ENCODE peak calls at places on chromosomes 16 and 17, in six cellular contexts. P, X, D, A, Q and G are unnamed samples.

GRCh38 chr16:77569406-77569805 is 134.6 kb upstream of the ADAMTS18 start:
- DNase-seq in A (no peak), D (no peak), P (no peak), X (no peak), Q (no peak), G (no peak)

GRCh38 chr17:19706791-19707727 is 9.3 kb downstream of the SLC47A2 start:
- DNase-seq in D (no peak), P (no peak), Q (no peak), X (no peak), A (peak), G (no peak)

GRCh38 chr16:65583498-65583897 is 461.6 kb upstream of the CDH11 start:
- DNase-seq in Q (no peak), D (no peak), X (no peak), A (no peak), P (no peak), G (no peak)

GRCh38 chr17:38444151-38444550 is 15.9 kb downstream of the ARHGAP23 start:
- DNase-seq in X (peak), Q (peak), A (peak), P (peak), D (peak), G (peak)

GRCh38 chr16:85123891-85124635 is 11.8 kb upstream of the CIBAR2 start:
- DNase-seq in Q (peak), D (no peak), X (no peak), A (peak), P (peak), G (peak)

GRCh38 chr16:6068063-6068462 is 970.5 kb upstream of the EEF2KMT start:
- DNase-seq in P (peak), X (no peak), Q (no peak), A (no peak), D (no peak), G (no peak)

GRCh38 chr16:2535644-2536021 is 2.2 kb upstream of the PDPK1 start:
- DNase-seq in X (peak), P (no peak), D (no peak), A (no peak), Q (no peak), G (peak)

GRCh38 chr17:62995377-62995885 is 29.4 kb downstream of the TANC2 start:
- DNase-seq in X (no peak), A (no peak), Q (no peak), D (no peak), P (peak), G (peak)

GRCh38 chr17:28867276-28867675 is 12.5 kb downstream of the ERAL1 start:
- DNase-seq in X (no peak), P (no peak), Q (no peak), D (no peak), A (no peak), G (no peak)

GRCh38 chr17:21218101-21218500 is 4.1 kb upstream of the TMEM11 start:
- DNase-seq in P (peak), Q (no peak), A (no peak), D (no peak), X (no peak), G (no peak)

GRCh38 chr17:50240876-50241275 is 33.4 kb upstream of the TMEM92 start:
- DNase-seq in Q (no peak), A (no peak), D (no peak), P (no peak), X (no peak), G (peak)

DNA sequence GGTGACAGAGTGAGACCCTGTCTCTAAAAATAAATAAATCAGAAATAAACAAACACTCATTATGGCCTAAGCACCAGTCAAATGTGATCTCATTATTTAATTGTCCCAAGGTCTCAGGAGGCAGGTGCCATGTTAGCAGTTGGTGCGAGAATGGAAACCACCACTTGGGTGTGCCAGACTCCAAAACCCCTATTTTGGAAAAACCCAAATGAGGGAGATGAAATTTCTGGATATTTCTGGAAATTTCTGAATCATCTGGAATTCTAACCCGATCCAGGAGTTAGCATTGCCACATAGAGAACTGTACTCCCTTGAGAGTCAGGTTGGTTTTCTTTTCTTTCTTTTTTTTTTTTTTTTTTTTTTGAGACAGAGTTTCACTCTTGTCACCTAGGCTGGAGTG is 264.0 kb downstream of the XYLT1 start:
- DNase-seq in D (no peak), X (no peak), P (no peak), Q (no peak), A (no peak), G (no peak)
- TF ChIP-seq CTCF in D (no peak), X (no peak), P (no peak), Q (no peak), A (no peak), G (peak)

GRCh38 chr17:68598074-68598473 is 3.1 kb downstream of the FAM20A start:
- DNase-seq in X (no peak), Q (no peak), D (no peak), P (no peak), A (no peak), G (no peak)
- TF ChIP-seq CTCF in X (no peak), Q (no peak), D (no peak), P (no peak), A (no peak), G (no peak)

GRCh38 chr17:75666959-75667790 is at the start of the genes RECQL5 and SAP30BP:
- DNase-seq in A (peak), P (peak), D (peak), Q (peak), X (peak), G (peak)

GRCh38 chr17:75664099-75664549 is 2.8 kb downstream of the RECQL5 start:
- DNase-seq in D (no peak), A (no peak), X (no peak), P (no peak), Q (no peak), G (no peak)

GRCh38 chr17:75668489-75668888 is 1.4 kb downstream of the SAP30BP start:
- DNase-seq in P (no peak), D (no peak), Q (no peak), X (no peak), A (no peak), G (no peak)

GRCh38 chr17:75667825-75668224 is 687 bp downstream of the SAP30BP start:
- DNase-seq in Q (no peak), X (no peak), D (no peak), A (no peak), P (no peak), G (no peak)

DNA sequence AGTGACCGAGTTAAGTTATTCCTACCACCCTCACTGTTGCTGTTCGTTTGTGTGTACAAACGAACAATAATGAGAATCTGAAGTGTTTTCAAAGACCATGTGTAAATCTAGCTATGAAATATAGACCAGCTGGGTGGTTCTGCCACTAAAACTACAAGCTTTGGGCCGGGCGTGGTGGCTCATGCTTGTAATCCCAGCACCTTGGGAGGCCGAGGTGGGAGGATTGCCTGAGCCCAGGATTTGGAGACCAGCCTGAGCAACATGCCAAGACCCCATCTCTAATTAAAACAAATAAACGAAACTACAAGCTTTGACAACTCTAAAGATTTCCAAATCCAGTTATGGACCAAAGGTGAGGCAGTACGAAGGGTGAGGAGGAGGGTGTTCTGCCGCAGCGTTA is 973 bp downstream of the RECQL5 start:
- DNase-seq in D (no peak), A (no peak), X (peak), Q (no peak), P (no peak), G (no peak)
- TF ChIP-seq CTCF in D (no peak), A (no peak), X (no peak), Q (no peak), P (no peak), G (no peak)

DNA sequence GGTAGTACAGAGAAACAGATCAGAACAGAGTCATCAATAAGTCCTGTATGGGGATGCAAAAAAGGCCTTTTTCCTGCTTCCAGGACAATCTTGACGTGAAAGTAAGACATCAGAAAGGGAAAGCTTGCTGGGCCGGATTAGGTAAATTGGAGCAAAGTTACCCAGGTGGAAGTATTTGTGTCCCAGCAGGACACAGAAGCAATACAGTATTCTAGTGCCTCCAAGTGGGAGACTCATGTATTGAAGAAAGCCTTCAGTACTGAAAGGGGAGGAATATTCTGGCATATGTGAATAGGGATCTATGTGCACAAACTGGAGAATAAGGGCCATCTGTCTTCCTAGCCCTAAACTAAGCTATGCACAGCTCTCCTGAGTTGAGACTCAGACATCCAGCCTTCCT is 327.2 kb upstream of the CDH8 start:
- DNase-seq in Q (no peak), D (no peak), X (no peak), P (peak), A (no peak), G (no peak)
- TF ChIP-seq CTCF in Q (no peak), D (no peak), X (no peak), P (peak), A (no peak), G (no peak)

GRCh38 chr17:73187203-73187769 is 5.6 kb upstream of the COG1 start:
- DNase-seq in A (no peak), P (no peak), Q (no peak), X (no peak), D (no peak), G (no peak)

GRCh38 chr17:73191443-73192218 is 1.2 kb upstream of the COG1 start:
- DNase-seq in D (peak), Q (no peak), X (peak), A (peak), P (peak), G (peak)

GRCh38 chr17:73192219-73192893 is 499 bp upstream of the COG1 start:
- DNase-seq in Q (peak), D (peak), X (peak), A (peak), P (peak), G (peak)

GRCh38 chr17:73188011-73188410 is 4.8 kb upstream of the COG1 start:
- DNase-seq in X (no peak), P (no peak), D (no peak), A (no peak), Q (no peak), G (no peak)

DNA sequence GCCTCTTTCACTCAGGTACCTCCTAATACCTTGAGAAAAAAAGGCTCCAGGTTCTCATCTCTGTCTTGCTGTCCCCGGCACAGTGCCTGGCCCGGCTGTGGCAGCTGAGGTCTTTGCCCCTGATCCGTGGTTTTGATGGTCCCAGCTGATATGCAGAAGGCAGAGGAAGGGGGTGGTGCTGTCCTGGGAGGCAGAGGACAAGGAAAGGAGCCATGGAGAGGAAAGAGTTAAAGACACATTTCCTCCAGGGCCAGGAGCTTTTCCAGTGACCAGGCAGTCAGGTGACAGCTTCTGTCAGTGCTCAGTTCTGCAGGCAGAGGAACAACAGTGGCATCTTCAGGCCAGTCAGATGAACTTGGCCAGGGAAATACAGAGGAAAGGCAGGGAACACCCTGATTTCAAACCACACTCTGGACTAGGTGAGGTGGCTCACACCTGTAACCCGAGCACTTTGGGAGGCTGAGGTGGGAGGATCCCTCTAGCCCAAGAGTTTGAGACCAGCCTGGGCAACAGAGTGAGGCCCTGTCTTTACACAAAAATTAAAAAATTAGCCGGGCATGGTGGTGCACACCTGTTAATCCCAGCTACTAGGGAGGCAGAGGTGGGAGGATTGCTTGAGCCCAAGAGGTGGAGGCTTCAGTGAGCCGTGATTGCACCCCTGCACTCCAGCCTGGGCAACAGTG is 3.3 kb upstream of the COG1 start:
- DNase-seq in D (no peak), X (no peak), Q (no peak), A (no peak), P (peak), G (peak)
- TF ChIP-seq CTCF in D (no peak), X (peak), Q (no peak), A (no peak), P (peak), G (peak)

GRCh38 chr16:79212114-79212791 is 388.3 kb downstream of the MAF start:
- DNase-seq in P (peak), Q (no peak), X (no peak), A (no peak), D (no peak), G (no peak)
- TF ChIP-seq CTCF in P (no peak), Q (no peak), X (no peak), A (no peak), D (no peak), G (no peak)

GRCh38 chr16:67608367-67608766 is 36.6 kb upstream of the CARMIL2 start:
- DNase-seq in D (no peak), X (no peak), P (no peak), Q (no peak), A (no peak), G (no peak)

GRCh38 chr16:67613808-67614207 is 31.1 kb upstream of the CARMIL2 start:
- DNase-seq in P (peak), D (no peak), Q (no peak), X (no peak), A (no peak), G (no peak)
- TF ChIP-seq CTCF in P (peak), D (no peak), Q (no peak), X (no peak), A (no peak), G (peak)

GRCh38 chr17:9517396-9517795 is 58.2 kb downstream of the STX8 start:
- DNase-seq in A (no peak), P (peak), Q (no peak), D (no peak), X (no peak), G (no peak)

GRCh38 chr17:9520649-9521435 is 54.8 kb downstream of the STX8 start:
- DNase-seq in A (no peak), P (no peak), Q (no peak), D (no peak), X (no peak), G (no peak)

GRCh38 chr17:9519873-9520272 is 55.7 kb downstream of the STX8 start:
- DNase-seq in Q (no peak), P (peak), D (no peak), X (no peak), A (no peak), G (no peak)

DNA sequence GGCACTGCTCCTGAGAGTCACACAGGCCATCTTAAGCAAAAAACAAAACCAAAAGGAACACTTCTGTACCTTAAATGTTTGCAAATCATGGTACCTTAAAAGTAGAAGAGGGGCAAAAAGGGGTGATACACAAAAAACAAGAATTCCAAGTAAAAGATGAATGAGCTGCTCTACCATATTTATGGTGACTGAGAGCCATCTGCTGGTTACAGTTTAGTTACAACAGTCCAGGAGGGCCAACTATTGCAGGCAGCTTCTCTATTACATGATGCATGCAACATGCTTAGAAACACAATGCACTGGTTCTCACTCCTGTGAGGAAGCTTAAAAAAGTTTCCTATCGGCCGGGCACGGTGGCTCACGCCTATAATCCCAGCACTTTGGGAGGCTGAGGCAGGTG is 53.5 kb downstream of the STX8 start:
- DNase-seq in A (no peak), D (peak), X (no peak), Q (no peak), P (peak), G (peak)
- TF ChIP-seq CTCF in A (no peak), D (no peak), X (peak), Q (no peak), P (peak), G (peak)

GRCh38 chr17:46011711-46012505 is 12.9 kb downstream of the STH start:
- DNase-seq in Q (no peak), D (no peak), X (no peak), A (no peak), P (peak), G (no peak)

GRCh38 chr17:46010597-46011186 is 11.6 kb downstream of the STH start:
- DNase-seq in D (no peak), X (no peak), Q (no peak), P (peak), A (no peak), G (no peak)

GRCh38 chr17:46012506-46013079 is 13.5 kb downstream of the STH start:
- DNase-seq in P (no peak), X (no peak), A (no peak), Q (no peak), D (no peak), G (no peak)

GRCh38 chr17:46013127-46013501 is 14.1 kb downstream of the STH start:
- DNase-seq in Q (no peak), D (no peak), X (peak), P (no peak), A (no peak), G (no peak)

GRCh38 chr17:46013502-46014165 is 14.6 kb downstream of the STH start:
- DNase-seq in Q (no peak), D (no peak), P (no peak), A (no peak), X (no peak), G (peak)
- TF ChIP-seq CTCF in Q (no peak), D (no peak), P (no peak), A (no peak), X (no peak), G (no peak)

GRCh38 chr17:75615301-75615700 is 17.9 kb upstream of the SMIM5 start:
- DNase-seq in A (no peak), Q (no peak), P (no peak), X (no peak), D (no peak), G (no peak)

GRCh38 chr17:75612906-75613626 is 20.2 kb upstream of the SMIM5 start:
- DNase-seq in P (no peak), X (no peak), Q (no peak), D (no peak), A (no peak), G (no peak)

GRCh38 chr17:75614556-75615270 is 18.5 kb upstream of the SMIM5 start:
- DNase-seq in A (no peak), P (no peak), Q (no peak), X (no peak), D (no peak), G (no peak)

GRCh38 chr17:75611746-75612437 is 21.3 kb upstream of the SMIM5 start:
- DNase-seq in P (no peak), D (no peak), A (no peak), X (no peak), Q (no peak), G (no peak)

DNA sequence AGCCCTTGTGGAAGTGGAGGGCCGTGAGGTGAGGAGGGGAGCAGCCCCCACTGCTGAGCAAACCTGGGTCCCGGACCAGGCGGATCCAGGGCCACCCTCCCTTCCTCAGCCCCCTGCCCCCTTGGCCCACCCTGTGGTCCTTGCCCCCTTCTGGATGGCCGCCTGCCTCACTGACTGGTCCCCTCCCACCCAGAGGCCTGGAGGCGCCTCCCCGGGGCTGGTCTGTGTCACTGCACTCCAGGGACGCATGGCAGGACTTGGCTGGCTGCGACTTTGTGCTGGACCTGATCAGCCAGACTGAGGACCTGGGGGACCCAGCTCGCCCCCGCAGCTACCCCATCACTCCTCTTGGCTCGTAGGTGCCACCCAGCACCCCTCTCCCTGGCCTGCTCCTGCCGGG is 19.2 kb upstream of the SMIM5 start:
- DNase-seq in X (no peak), A (no peak), Q (no peak), D (no peak), P (peak), G (no peak)
- TF ChIP-seq CTCF in X (no peak), A (no peak), Q (no peak), D (no peak), P (peak), G (peak)